ENCODE peak calls at places on chromosomes 1 and 21, in ten cellular contexts. H is dorsolateral prefrontal cortex, N is RWPE1, Y is small intestine, L is sigmoid colon, C is transverse colon, T is fibroblast of lung, Z is right atrium auricular region, S is lung, M is mammary epithelial cell. F is an unnamed sample.

GRCh38 chr1:1435094-1435903 is at the start of gene VWA1:
- DNase-seq in H (peak), N (peak), Y (peak), L (peak), C (peak), T (peak), Z (no peak), S (peak), M (peak), F (peak)

GRCh38 chr1:85707267-85707989 is 805 bp downstream of the ZNHIT6 start:
- DNase-seq in H (no peak), N (peak), Y (no peak), L (no peak), C (no peak), T (no peak), Z (no peak), S (no peak), M (no peak), F (no peak)

GRCh38 chr1:6128276-6129081 is 51.6 kb downstream of the CHD5 start:
- DNase-seq in H (no peak), N (no peak), Y (no peak), L (peak), C (no peak), T (no peak), Z (no peak), S (no peak), M (no peak), F (no peak)

GRCh38 chr1:111471012-111471411 is 2.8 kb upstream of the C1orf162 start:
- DNase-seq in H (peak), N (no peak), Y (peak), L (peak), C (peak), T (no peak), Z (no peak), S (peak), M (no peak), F (peak)

GRCh38 chr1:64917328-64917861 is 49.0 kb downstream of the JAK1 start:
- DNase-seq in H (no peak), N (peak), Y (no peak), L (peak), C (peak), T (peak), Z (peak), S (peak), M (peak), F (peak)

GRCh38 chr1:67832737-67833594 is at the start of gene GNG12:
- DNase-seq in H (no peak), N (peak), Y (peak), L (peak), C (peak), T (peak), Z (no peak), S (peak), M (peak), F (peak)

GRCh38 chr1:91732291-91732953 is 153.5 kb downstream of the TGFBR3 start:
- DNase-seq in H (no peak), N (peak), Y (peak), L (peak), C (no peak), T (peak), Z (no peak), S (no peak), M (peak), F (no peak)

GRCh38 chr1:18962121-18962721 is 5.7 kb upstream of the IFFO2 start:
- DNase-seq in H (no peak), N (peak), Y (no peak), L (peak), C (peak), T (no peak), Z (no peak), S (no peak), M (peak), F (peak)

GRCh38 chr1:201216395-201217085 is 25.9 kb downstream of the IGFN1 start:
- DNase-seq in H (no peak), N (no peak), Y (no peak), L (no peak), C (no peak), T (no peak), Z (peak), S (no peak), M (no peak), F (no peak)

GRCh38 chr1:161824618-161825017 is 58.5 kb downstream of the ATF6 start:
- DNase-seq in H (no peak), N (no peak), Y (no peak), L (no peak), C (no peak), T (no peak), Z (no peak), S (no peak), M (no peak), F (no peak)

GRCh38 chr1:85137660-85138059 is 63.2 kb downstream of the SYDE2 start:
- DNase-seq in H (peak), N (no peak), Y (peak), L (peak), C (peak), T (no peak), Z (no peak), S (peak), M (peak), F (peak)

DNA sequence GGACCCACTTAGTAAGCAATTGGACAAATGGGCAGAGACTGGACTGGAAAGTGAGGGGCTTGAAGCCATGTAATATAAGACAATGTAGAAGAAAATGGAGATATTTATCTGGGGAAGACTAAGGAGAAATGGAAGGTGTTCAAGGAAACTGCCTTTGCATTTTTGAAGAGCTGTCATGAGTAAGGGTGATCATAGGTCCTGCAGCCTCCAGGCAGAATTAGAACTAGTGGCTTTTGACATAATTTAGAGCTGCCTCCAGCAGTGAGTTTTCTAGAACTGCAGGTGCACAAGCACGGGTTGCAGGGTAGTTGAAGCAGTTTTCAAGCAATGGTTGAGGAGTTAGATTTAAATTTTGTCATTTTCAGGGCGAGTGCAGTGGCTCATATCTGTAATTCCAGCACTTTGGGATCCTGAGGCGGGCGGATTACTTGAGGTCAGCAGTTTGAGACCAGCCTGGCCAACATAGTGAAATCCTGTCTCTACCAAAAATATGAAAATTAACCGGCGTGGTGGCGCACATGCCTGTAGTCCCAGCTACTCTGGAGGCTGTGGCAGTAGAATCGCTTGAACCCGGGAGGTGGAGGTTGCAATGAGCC is 3.7 kb upstream of the CDC14A start:
- DNase-seq in H (no peak), N (no peak), Y (no peak), L (no peak), C (no peak), T (no peak), Z (no peak), S (no peak), M (no peak), F (peak)
- H3K27ac ChIP-seq in H (no peak), N (no peak), Y (no peak), L (no peak), C (peak), T (no peak), Z (no peak), S (no peak), M (no peak), F (peak)

GRCh38 chr1:40395211-40396175 is 22.0 kb downstream of the SMAP2 start:
- DNase-seq in H (no peak), N (no peak), Y (peak), L (no peak), C (no peak), T (no peak), Z (no peak), S (no peak), M (no peak), F (no peak)

GRCh38 chr1:40393173-40393572 is 19.6 kb downstream of the SMAP2 start:
- DNase-seq in H (no peak), N (no peak), Y (no peak), L (no peak), C (no peak), T (no peak), Z (no peak), S (no peak), M (no peak), F (no peak)

GRCh38 chr1:40396420-40396819 is 22.9 kb downstream of the SMAP2 start:
- DNase-seq in H (no peak), N (no peak), Y (no peak), L (no peak), C (no peak), T (no peak), Z (no peak), S (no peak), M (no peak), F (no peak)

GRCh38 chr1:40392206-40392605 is 18.7 kb downstream of the SMAP2 start:
- DNase-seq in H (peak), N (peak), Y (no peak), L (no peak), C (no peak), T (peak), Z (no peak), S (no peak), M (no peak), F (no peak)

DNA sequence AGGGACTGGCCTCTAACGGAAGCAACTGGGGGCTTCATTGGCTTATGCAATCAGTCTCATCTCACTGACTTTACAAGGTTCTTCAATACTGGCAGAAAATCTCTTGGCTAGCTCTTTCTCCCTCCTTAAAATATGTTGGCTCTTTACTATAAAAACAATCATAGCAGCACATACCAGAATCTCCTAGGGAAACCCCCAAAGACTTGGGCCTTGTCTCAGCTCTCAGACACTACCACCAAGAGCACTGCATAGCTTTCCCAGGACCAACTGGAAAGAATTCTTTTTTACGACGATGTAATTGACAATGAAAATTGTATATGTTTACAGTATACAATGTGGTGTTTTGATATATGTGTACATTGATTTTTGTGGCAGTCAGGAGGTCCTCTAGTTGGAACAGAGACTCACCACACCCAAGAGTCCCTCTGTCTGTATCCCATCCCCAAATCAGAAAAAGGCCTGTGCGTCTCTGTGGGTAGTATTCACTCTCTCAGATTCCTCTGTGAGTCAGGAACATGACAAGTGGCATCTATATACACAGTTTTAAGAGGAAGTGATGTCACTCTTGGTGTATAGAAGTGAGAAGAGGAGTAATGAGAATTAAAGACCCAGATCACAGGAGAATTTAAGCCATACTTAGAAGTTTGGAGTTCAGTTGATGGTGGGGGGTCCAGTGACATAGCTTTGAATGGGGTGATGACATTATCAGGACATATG is 21.1 kb downstream of the SMAP2 start:
- DNase-seq in H (no peak), N (no peak), Y (no peak), L (no peak), C (no peak), T (no peak), Z (no peak), S (no peak), M (no peak), F (no peak)
- H3K27ac ChIP-seq in H (peak), N (no peak), Y (peak), L (peak), C (peak), T (no peak), Z (no peak), S (no peak), M (no peak), F (peak)

GRCh38 chr21:41246808-41247207 is 69.8 kb upstream of the FAM3B start:
- DNase-seq in H (no peak), N (no peak), Y (no peak), L (no peak), C (no peak), T (no peak), Z (peak), S (peak), M (no peak), F (no peak)
- H3K27ac ChIP-seq in H (no peak), N (no peak), Y (no peak), L (no peak), C (no peak), T (no peak), Z (peak), S (no peak), M (no peak), F (peak)

DNA sequence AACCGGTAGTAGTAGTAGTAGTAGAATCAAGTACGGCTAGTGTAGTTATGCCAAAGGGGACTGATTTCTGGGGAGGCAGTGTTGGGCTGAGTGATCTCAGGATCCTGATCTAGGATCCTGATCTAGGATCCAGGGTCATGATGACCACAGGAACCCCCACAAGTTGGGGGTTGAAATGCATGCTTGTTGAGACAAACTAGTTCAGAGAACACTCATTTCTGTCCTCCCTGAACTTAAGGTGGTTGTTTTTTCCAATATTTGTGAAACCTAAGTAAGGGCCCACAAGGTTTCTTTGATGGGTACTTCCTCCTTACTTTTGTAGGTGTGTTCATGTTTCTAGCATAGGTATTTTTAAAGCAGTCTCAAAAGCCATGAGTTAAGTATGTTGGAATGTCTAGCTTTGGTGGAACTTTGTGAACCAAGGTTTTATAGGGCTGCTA is 33.9 kb upstream of the PDC start:
- DNase-seq in H (no peak), N (peak), Y (no peak), L (no peak), C (no peak), T (no peak), Z (no peak), S (no peak), M (peak), F (no peak)
- H3K27ac ChIP-seq in H (no peak), N (peak), Y (no peak), L (no peak), C (no peak), T (no peak), Z (no peak), S (no peak), M (peak), F (no peak)

F was measured in colonic mucosa.